ENCODE peak calls at places on chromosome X, in eight cellular contexts. O is AG04450, K is uterus, Z is glutamatergic neuron, H is fibroblast of lung, U is pancreas, V is cardiac fibroblast, J is B cell. G is an unnamed sample.

GRCh38 chrX:50920132-50920531 is 9.6 kb downstream of the BMP15 start:
- DNase-seq in O (no peak), K (no peak), Z (no peak), H (peak; percentile 14), U (no peak), V (peak; percentile 20), J (no peak), G (no peak)

GRCh38 chrX:74545880-74546279 is 68.5 kb downstream of the RLIM start:
- DNase-seq in O (no peak), K (no peak), Z (no peak), H (no peak), U (no peak), V (no peak), J (no peak), G (no peak)

GRCh38 chrX:69489625-69490024 is 14.5 kb upstream of the NALF2 start:
- DNase-seq in O (no peak), K (no peak), Z (no peak), H (no peak), U (no peak), V (no peak), J (no peak), G (no peak)

GRCh38 chrX:34877451-34877850 is 65.1 kb upstream of the FAM47B start:
- DNase-seq in O (no peak), K (no peak), Z (no peak), H (peak; percentile 32), U (no peak), V (no peak), J (no peak), G (peak; percentile 12)

GRCh38 chrX:48071064-48071985 is at the start of gene ZNF630:
- DNase-seq in O (no peak), K (peak; percentile 79), Z (peak; percentile 62), H (peak; percentile 24), U (peak; percentile 89), V (peak; percentile 62), J (peak; percentile 77), G (no peak)

GRCh38 chrX:53356186-53356585 is 66.3 kb downstream of the SMC1A start:
- DNase-seq in O (no peak), K (no peak), Z (peak; percentile 19), H (no peak), U (no peak), V (peak; percentile 5), J (peak; percentile 12), G (no peak)

GRCh38 chrX:45768666-45769065 is 568.0 kb upstream of the DIPK2B start:
- DNase-seq in O (no peak), K (no peak), Z (no peak), H (no peak), U (no peak), V (no peak), J (no peak), G (no peak)

GRCh38 chrX:31931225-31931624 is 859.4 kb upstream of the FTHL17 start:
- DNase-seq in O (no peak), K (no peak), Z (no peak), H (peak; percentile 50), U (no peak), V (peak; percentile 55), J (no peak), G (no peak)

GRCh38 chrX:78092296-78092695 is 11.8 kb upstream of the PGK1 start:
- DNase-seq in O (peak; percentile 37), K (no peak), Z (peak; percentile 18), H (peak; percentile 82), U (no peak), V (peak; percentile 69), J (no peak), G (peak; percentile 41)

GRCh38 chrX:13026877-13027652 is 17.4 kb downstream of the FAM9C start:
- DNase-seq in O (no peak), K (no peak), Z (no peak), H (no peak), U (no peak), V (no peak), J (no peak), G (no peak)

GRCh38 chrX:2703991-2704369 is 12.9 kb downstream of the CD99 start:
- DNase-seq in O (no peak), K (no peak), Z (no peak), H (no peak), U (no peak), V (peak; percentile 68), J (no peak), G (no peak)
- TF ChIP-seq CTCF in O (no peak), K (peak; percentile 6), Z (no peak), H (no peak), U (no peak), V (peak; percentile 2), J (no peak), G (peak; percentile 19)

DNA sequence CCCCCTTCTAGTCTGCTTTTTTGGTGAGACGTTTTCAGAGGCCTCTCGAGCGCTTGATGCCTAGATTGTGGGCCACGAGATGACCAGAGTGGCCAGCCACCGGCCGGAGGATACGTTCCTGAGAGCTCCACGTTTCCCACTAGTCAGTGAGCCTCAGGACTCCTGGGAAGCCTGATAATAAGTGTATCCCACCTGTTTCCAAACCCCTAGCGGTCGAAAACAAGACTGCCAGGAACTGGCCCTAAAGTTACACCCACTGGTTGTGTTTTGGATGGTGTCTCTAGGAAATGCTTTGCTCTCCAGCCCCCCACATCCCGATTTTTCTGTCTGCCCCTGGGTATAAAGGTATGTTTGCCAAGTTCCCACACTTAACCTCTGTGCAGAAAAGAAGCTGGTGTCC is 4.6 kb upstream of the RS1 start:
- DNase-seq in O (no peak), K (peak; percentile 21), Z (peak; percentile 25), H (no peak), U (no peak), V (peak; percentile 6), J (no peak), G (no peak)
- TF ChIP-seq CTCF in O (peak; percentile 51), K (no peak), Z (peak; percentile 42), H (peak; percentile 33), U (no peak), V (peak; percentile 35), J (no peak), G (no peak)

GRCh38 chrX:132063862-132064261 is 40.8 kb downstream of the STK26 start:
- DNase-seq in O (no peak), K (no peak), Z (no peak), H (no peak), U (no peak), V (no peak), J (no peak), G (no peak)
- TF ChIP-seq CTCF in O (no peak), K (no peak), Z (no peak), H (no peak), U (no peak), V (no peak), J (no peak), G (no peak)

DNA sequence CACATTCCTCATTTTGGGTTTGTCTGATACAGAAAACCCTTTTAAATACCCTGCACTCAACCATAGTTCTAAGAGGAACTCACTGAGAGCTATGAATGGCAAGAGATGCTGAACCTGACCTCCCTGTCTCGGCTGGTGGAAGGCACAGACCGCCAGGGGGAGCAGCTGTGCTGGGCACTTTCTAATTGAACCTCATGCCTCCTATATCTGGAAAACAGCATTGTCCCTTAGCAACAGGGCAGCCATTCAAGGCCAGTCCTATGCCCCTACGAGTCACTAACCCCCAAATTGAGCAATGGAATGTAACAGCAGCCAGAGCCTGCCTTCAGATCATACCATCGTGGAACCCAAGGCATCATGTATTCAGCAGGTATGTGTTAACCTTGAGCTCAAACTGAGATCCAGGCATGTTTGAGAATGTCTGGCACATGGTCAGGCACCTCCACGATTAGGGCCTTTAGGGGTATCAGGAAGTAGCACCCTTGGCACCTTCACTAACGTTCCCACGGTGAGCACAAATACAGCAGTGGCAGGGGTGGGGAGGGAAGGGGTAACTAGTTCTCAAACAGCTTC is 5.1 kb downstream of the USP27X start:
- DNase-seq in O (no peak), K (peak; percentile 38), Z (peak; percentile 73), H (peak; percentile 45), U (peak; percentile 77), V (peak; percentile 66), J (peak; percentile 64), G (peak; percentile 50)
- TF ChIP-seq CTCF in O (peak; percentile 71), K (peak; percentile 53), Z (peak; percentile 51), H (peak; percentile 78), U (peak; percentile 64), V (peak; percentile 85), J (peak; percentile 69), G (peak; percentile 81)

GRCh38 chrX:15815779-15816452 is 25.6 kb downstream of the ZRSR2 start:
- DNase-seq in O (no peak), K (no peak), Z (no peak), H (peak; percentile 33), U (no peak), V (peak; percentile 31), J (peak; percentile 26), G (no peak)
- TF ChIP-seq CTCF in O (peak; percentile 26), K (no peak), Z (peak; percentile 12), H (peak; percentile 37), U (no peak), V (peak; percentile 39), J (peak; percentile 17), G (peak; percentile 49)

DNA sequence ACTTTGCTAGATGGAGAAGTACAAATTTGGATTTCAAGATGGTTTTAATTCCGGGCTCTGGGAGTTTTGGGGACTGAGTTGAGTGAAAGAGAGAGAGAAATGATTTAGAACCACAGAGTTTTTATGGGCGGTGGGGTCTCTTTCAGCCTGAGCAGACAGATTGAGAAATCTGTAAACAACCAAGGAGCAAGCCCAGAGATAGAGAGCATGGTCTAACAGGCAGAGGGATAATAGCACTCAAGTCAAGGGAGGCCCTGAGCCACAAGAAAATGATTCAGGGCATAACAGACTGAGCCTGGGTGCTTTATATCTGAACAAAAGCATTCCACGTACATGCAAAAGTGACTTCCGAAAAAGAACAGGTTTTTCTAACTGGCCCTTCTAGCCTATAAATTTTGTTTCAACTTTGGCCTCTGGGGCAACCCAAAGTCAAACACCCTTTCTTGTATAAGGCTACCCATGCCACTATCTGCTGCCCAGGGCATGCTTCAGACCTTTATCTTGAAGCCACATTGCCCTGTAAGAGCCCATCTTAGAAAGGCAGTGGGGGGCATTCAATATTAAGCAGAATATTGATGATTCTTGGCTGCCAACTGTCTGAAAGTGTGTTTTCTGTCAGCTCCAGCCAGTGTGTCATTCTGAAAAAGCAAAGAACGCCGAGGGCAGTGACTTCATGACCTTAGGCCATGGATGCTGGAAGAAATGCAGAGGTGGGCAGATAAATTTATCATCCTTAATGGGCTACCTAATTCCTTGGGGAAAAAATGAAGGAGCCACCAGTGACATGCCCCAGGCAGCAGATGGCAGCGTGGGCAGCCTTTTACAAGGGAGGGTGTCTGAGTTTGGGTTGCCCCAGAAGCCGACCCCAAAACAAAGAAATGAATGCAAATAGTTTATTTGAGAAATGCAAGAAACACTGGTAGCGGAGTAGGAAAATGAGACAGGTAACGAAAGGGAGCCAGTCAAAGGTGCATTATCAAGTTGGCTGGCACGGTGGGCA is 637.6 kb downstream of the MID1IP1 start:
- DNase-seq in O (no peak), K (no peak), Z (no peak), H (no peak), U (no peak), V (no peak), J (no peak), G (no peak)
- TF ChIP-seq CTCF in O (no peak), K (no peak), Z (no peak), H (peak; percentile 27), U (no peak), V (no peak), J (no peak), G (no peak)

GRCh38 chrX:26918633-26919032 is 544.5 kb downstream of the PPP4R3C start:
- DNase-seq in O (no peak), K (no peak), Z (peak; percentile 9), H (peak; percentile 14), U (no peak), V (peak; percentile 30), J (no peak), G (no peak)
- TF ChIP-seq CTCF in O (no peak), K (no peak), Z (peak; percentile 27), H (peak; percentile 45), U (no peak), V (peak; percentile 18), J (no peak), G (no peak)

G was measured in HFFc6.